ENCODE peak calls at places on chromosomes 11 and 22, in six cellular contexts. C, W, A, V, M and S are unnamed samples.

GRCh38 chr11:79427126-79427525 is 13.7 kb downstream of the TENM4 start:
- DNase-seq in C (no peak), W (no peak), A (no peak), V (no peak), M (no peak), S (no peak)

GRCh38 chr11:68535098-68535497 is 74.5 kb downstream of the PPP6R3 start:
- DNase-seq in C (no peak), W (no peak), A (no peak), V (no peak), M (no peak), S (no peak)

GRCh38 chr11:65107078-65107477 is 4.6 kb upstream of the TM7SF2 start:
- DNase-seq in C (no peak), W (no peak), A (no peak), V (no peak), M (no peak), S (no peak)

GRCh38 chr11:128803440-128803839 is 63.7 kb downstream of the KCNJ1 start:
- DNase-seq in C (no peak), W (no peak), A (no peak), V (no peak), M (no peak), S (no peak)

GRCh38 chr11:115505165-115505564 is 950 bp upstream of the CADM1 start:
- DNase-seq in C (no peak), W (no peak), A (no peak), V (no peak), M (no peak), S (no peak)

GRCh38 chr11:25899761-25900160 is 432.2 kb upstream of the ANO3 start:
- DNase-seq in C (no peak), W (no peak), A (no peak), V (no peak), M (no peak), S (no peak)

GRCh38 chr22:50686794-50687193 is 14.2 kb downstream of the SHANK3 start:
- DNase-seq in C (no peak), W (no peak), A (no peak), V (no peak), M (no peak), S (no peak)

GRCh38 chr11:59187587-59187986 is 15.7 kb downstream of the DTX4 start:
- DNase-seq in C (no peak), W (no peak), A (no peak), V (peak; percentile 74), M (no peak), S (peak; percentile 95)

GRCh38 chr11:65274734-65275682 is 13.2 kb downstream of the POLA2 start:
- DNase-seq in C (peak; percentile 53), W (peak; percentile 17), A (peak; percentile 45), V (peak; percentile 88), M (peak; percentile 97), S (no peak)

GRCh38 chr11:114040706-114041211 is 18.8 kb upstream of the ZBTB16 start:
- DNase-seq in C (no peak), W (no peak), A (no peak), V (no peak), M (peak; percentile 13), S (no peak)

GRCh38 chr11:75240381-75241035 is at the start of gene TPBGL:
- DNase-seq in C (no peak), W (no peak), A (no peak), V (no peak), M (no peak), S (no peak)

GRCh38 chr11:27385245-27385644 is 22.2 kb upstream of the CCDC34 start:
- DNase-seq in C (no peak), W (no peak), A (no peak), V (no peak), M (no peak), S (no peak)

GRCh38 chr11:61732705-61733104 is 19.7 kb upstream of the MYRF start:
- DNase-seq in C (no peak), W (no peak), A (no peak), V (no peak), M (no peak), S (no peak)

GRCh38 chr11:67274768-67275605 is 8.7 kb downstream of the GRK2 start:
- DNase-seq in C (no peak), W (no peak), A (no peak), V (no peak), M (no peak), S (no peak)

GRCh38 chr11:42593426-42593825 is 718.4 kb upstream of the API5 start:
- DNase-seq in C (no peak), W (no peak), A (no peak), V (no peak), M (no peak), S (no peak)

GRCh38 chr11:44950036-44950624 is 553 bp downstream of the TP53I11 start:
- DNase-seq in C (no peak), W (no peak), A (peak; percentile 32), V (no peak), M (no peak), S (no peak)

GRCh38 chr11:65112226-65112550 is 516 bp downstream of the TM7SF2 start:
- DNase-seq in C (no peak), W (no peak), A (no peak), V (no peak), M (no peak), S (no peak)

GRCh38 chr22:38018938-38019827 is 34.8 kb upstream of the SOX10 start:
- DNase-seq in C (no peak), W (no peak), A (no peak), V (no peak), M (no peak), S (no peak)

GRCh38 chr11:65473275-65473860 is 25.5 kb upstream of the MALAT1 start:
- DNase-seq in C (no peak), W (no peak), A (no peak), V (no peak), M (no peak), S (no peak)

GRCh38 chr11:11408436-11409221 is 55.6 kb upstream of the CSNK2A3 start:
- DNase-seq in C (no peak), W (no peak), A (no peak), V (no peak), M (no peak), S (no peak)